ENCODE peak calls at places on chromosomes 12 and 14, in six cellular contexts. T is GM12892, J is spleen, B is lower leg skin, E is stomach, G is testis. O is an unnamed sample.

GRCh38 chr14:92886337-92886736 is 36.6 kb upstream of the CHGA start:
- DNase-seq in T (no peak), J (no peak), B (no peak), E (no peak), G (no peak), O (no peak)

GRCh38 chr12:95857799-95858198 is 953 bp upstream of the SNRPF start:
- DNase-seq in T (no peak), J (no peak), B (no peak), E (no peak), G (peak; percentile 21), O (no peak)

GRCh38 chr12:42918387-42918786 is 328.8 kb upstream of the PRICKLE1 start:
- DNase-seq in T (no peak), J (no peak), B (no peak), E (no peak), G (no peak), O (no peak)

GRCh38 chr12:68617160-68617926 is 6.6 kb downstream of the RAP1B start:
- DNase-seq in T (no peak), J (no peak), B (no peak), E (no peak), G (no peak), O (no peak)

GRCh38 chr12:127081058-127081457 is 1185.9 kb upstream of the TMEM132C start:
- DNase-seq in T (no peak), J (no peak), B (no peak), E (no peak), G (no peak), O (no peak)

GRCh38 chr12:91009319-91009950 is 4.7 kb upstream of the EPYC start:
- DNase-seq in T (no peak), J (no peak), B (no peak), E (no peak), G (no peak), O (no peak)

GRCh38 chr12:26845057-26845666 is 12.2 kb upstream of the ITPR2 start:
- DNase-seq in T (no peak), J (no peak), B (peak; percentile 40), E (peak; percentile 70), G (peak; percentile 67), O (no peak)

GRCh38 chr14:55383541-55384140 is 28.0 kb downstream of the ATG14 start:
- DNase-seq in T (no peak), J (no peak), B (no peak), E (no peak), G (no peak), O (no peak)

GRCh38 chr12:107492393-107493134 is 193.0 kb upstream of the PWP1 start:
- DNase-seq in T (no peak), J (no peak), B (no peak), E (no peak), G (no peak), O (no peak)

GRCh38 chr14:28141662-28142061 is 624.9 kb upstream of the FOXG1 start:
- DNase-seq in T (no peak), J (no peak), B (no peak), E (no peak), G (no peak), O (no peak)

GRCh38 chr14:80304125-80304766 is 92.9 kb upstream of the DIO2 start:
- DNase-seq in T (no peak), J (no peak), B (peak; percentile 48), E (no peak), G (no peak), O (no peak)

GRCh38 chr14:63088865-63089264 is 43.6 kb upstream of the KCNH5 start:
- DNase-seq in T (no peak), J (no peak), B (no peak), E (no peak), G (no peak), O (no peak)

GRCh38 chr12:117836999-117837736 is 131.6 kb downstream of the KSR2 start:
- DNase-seq in T (peak; percentile 48), J (peak; percentile 87), B (peak; percentile 74), E (peak; percentile 79), G (peak; percentile 91), O (peak; percentile 50)

GRCh38 chr12:92363295-92364146 is 217.9 kb upstream of the BTG1 start:
- DNase-seq in T (no peak), J (peak; percentile 81), B (peak; percentile 39), E (no peak), G (peak; percentile 56), O (no peak)

GRCh38 chr14:24965934-24966593 is 83.9 kb downstream of the STXBP6 start:
- DNase-seq in T (no peak), J (no peak), B (peak; percentile 49), E (peak; percentile 37), G (no peak), O (no peak)

GRCh38 chr12:462936-463705 is 3.4 kb downstream of the B4GALNT3 start:
- DNase-seq in T (no peak), J (no peak), B (no peak), E (peak; percentile 81), G (no peak), O (no peak)

GRCh38 chr14:42192659-42193425 is 586.2 kb downstream of the LRFN5 start:
- DNase-seq in T (no peak), J (no peak), B (peak; percentile 14), E (no peak), G (no peak), O (no peak)

GRCh38 chr12:27703720-27704452 is 6.7 kb upstream of the MRPS35 start:
- DNase-seq in T (no peak), J (no peak), B (peak; percentile 66), E (peak; percentile 84), G (peak; percentile 89), O (peak; percentile 30)

GRCh38 chr12:131944601-131945251 is 5.0 kb upstream of the EP400 start:
- DNase-seq in T (no peak), J (peak; percentile 71), B (no peak), E (peak; percentile 21), G (peak; percentile 11), O (no peak)
- TF ChIP-seq POLR2A in T (peak; percentile 16), J (no peak), B (no peak), E (no peak), G (no peak), O (peak; percentile 33)

DNA sequence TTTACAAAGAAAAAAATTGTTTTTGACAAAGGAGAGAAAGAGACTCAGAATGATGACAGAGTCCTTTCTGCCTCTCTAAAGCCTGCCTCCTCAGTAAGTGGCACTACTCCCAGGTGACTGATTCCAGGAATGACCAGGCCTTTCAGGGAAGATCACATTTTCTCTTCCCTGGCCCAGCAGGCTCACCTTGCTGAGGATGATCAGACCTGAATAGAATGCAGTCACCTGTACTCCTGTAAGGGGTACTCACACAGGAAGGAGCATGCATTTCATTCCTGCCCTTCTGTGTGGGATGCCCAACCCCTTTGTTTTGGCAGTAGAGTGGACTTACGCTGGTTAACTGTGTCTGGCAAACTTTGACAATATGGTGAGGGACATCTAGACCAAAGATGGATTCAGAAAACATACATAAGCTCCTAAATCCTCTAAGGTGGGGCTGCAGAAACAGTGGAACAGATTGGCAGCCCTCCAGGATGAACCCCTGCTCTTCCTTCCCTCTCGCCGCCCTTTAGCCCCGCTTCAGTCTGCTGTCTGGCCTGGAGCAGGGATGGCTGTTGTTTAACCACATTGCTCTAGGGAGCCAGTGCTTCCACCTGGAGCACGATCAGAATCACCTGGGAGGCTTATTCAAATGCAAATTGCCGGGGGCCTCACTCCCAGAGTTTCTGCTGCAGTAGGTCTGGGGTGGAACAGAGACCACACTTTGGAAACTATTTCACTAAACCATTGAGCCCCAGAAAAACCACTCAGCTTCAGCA is 29.8 kb downstream of the ERG28 start:
- DNase-seq in T (no peak), J (no peak), B (no peak), E (no peak), G (no peak), O (no peak)
- TF ChIP-seq POLR2A in T (no peak), J (no peak), B (no peak), E (no peak), G (no peak), O (no peak)

DNA sequence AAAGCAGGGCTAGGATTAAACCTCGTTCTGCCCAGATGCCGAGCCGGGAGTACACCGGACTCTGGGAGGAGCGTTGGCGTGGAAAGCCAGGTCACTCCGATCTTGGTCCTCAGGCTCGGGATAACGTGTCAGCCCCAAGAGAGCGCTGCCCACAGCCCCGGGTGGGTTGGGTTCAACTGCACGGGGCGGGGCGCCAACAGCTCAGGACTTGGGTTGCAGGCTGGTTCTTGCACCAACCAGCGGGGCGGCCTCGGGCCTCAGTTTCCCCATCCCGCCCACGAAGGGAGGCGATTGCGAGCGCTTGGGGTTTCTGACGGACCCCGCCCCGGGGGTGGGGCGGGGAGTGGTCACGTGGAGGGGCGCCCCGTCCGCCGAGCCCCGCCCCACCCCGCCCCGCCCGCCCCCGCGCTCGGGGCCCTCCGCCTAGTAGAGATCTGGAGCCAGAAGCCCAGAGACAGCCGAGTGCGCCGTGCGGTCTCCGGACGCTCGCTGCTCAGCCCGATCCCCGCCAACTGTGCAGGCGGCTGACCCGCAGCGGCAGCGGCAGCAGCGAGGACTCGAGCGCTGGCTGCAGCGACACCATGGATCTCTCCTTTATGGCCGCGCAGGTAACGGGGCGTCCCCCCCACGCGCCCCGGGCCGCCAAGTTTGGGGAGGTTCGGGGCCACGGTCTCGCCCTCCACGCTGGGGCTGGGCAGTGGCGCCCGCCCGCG is at the start of gene C14orf132:
- DNase-seq in T (peak; percentile 40), J (peak; percentile 79), B (peak; percentile 50), E (peak; percentile 58), G (peak; percentile 68), O (peak; percentile 36)
- TF ChIP-seq POLR2A in T (no peak), J (no peak), B (no peak), E (no peak), G (no peak), O (no peak)

GRCh38 chr12:113157218-113157859 is 7.8 kb downstream of the CFAP73 start:
- DNase-seq in T (no peak), J (no peak), B (no peak), E (no peak), G (no peak), O (no peak)
- TF ChIP-seq POLR2A in T (no peak), J (no peak), B (no peak), E (no peak), G (no peak), O (peak; percentile 34)

DNA sequence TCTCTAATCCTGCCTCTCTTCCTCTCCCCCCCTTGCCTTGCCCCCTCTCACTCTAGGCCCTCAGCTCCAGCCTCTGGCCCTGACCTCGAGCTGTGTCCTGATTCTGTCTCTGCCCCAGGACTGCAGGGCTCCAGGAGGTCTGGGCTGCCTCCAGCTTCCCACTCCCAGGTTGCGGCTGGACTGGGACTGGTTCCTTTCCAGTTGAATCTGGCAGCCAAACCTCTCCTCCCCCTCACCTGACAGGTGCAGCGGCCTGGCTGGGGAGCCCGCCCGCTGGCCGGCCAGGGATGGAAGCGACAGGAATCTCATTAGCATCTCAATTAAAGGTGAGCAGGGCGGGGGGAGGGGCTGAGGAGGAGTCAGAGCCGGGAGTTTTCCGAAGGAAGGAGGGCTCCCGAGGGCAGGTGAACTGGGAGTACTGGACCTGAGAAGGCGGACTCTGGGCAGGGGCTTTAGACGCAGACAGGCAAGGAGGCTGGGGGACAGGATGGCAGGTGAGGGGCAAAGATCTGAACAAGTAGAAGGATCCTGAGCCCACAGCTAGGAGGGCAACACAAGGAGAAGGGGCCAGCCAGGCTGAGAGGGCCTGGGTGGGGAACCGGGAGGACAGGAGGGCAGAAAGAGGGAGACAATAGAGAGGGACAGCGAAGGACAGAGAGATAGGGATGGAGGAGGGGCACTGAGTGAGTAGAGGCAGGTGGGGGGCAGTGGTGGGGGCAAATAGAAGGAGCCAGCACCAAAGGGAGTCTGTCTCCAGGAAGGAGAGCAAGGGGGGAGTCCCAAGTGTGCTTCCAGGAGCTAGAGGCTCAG is at the start of gene SCNN1A:
- DNase-seq in T (no peak), J (no peak), B (no peak), E (peak; percentile 92), G (no peak), O (no peak)
- TF ChIP-seq POLR2A in T (no peak), J (no peak), B (no peak), E (no peak), G (no peak), O (no peak)